ENCODE peak calls at places on chromosomes 16 and 17, in eight cellular contexts. L, I, U, J, E, F, M and V are unnamed samples.

GRCh38 chr17:78409191-78409621 is 30.8 kb downstream of the PGS1 start:
- DNase-seq in I (no peak), M (no peak), E (no peak), J (no peak), F (no peak), U (no peak), L (peak; percentile 53), V (no peak)

GRCh38 chr17:80833952-80834895 is 157.4 kb upstream of the CHMP6 start:
- DNase-seq in U (peak; percentile 81), I (peak; percentile 76), J (no peak), L (no peak), E (no peak), F (peak; percentile 53), M (no peak), V (no peak)

GRCh38 chr16:11061629-11062270 is 117.4 kb downstream of the CLEC16A start:
- DNase-seq in M (no peak), J (no peak), U (no peak), E (no peak), F (no peak), I (no peak), L (no peak), V (no peak)

GRCh38 chr17:8955021-8955420 is 10.5 kb downstream of the PIK3R5 start:
- DNase-seq in U (no peak), E (no peak), I (no peak), L (no peak), M (no peak), F (no peak), J (no peak), V (no peak)

GRCh38 chr17:48307814-48308411 is 122.1 kb downstream of the SKAP1 start:
- DNase-seq in I (peak; percentile 70), E (peak; percentile 43), J (peak; percentile 37), L (peak; percentile 78), F (peak; percentile 74), M (peak; percentile 43), U (peak; percentile 68), V (peak; percentile 41)

GRCh38 chr16:70658921-70659320 is 12.6 kb downstream of the IL34 start:
- DNase-seq in F (no peak), M (no peak), L (no peak), J (no peak), E (no peak), I (no peak), U (no peak), V (no peak)

GRCh38 chr16:4015275-4015990 is 100.8 kb downstream of the ADCY9 start:
- DNase-seq in M (no peak), L (peak; percentile 76), I (no peak), J (no peak), E (no peak), F (no peak), U (no peak), V (no peak)

GRCh38 chr16:10878644-10879498 is 1.9 kb downstream of the CIITA start:
- DNase-seq in J (no peak), M (no peak), L (no peak), E (peak; percentile 67), U (peak; percentile 32), F (peak; percentile 12), I (peak; percentile 32), V (peak; percentile 75)

GRCh38 chr17:52546990-52547389 is 388.5 kb upstream of the CA10 start:
- DNase-seq in L (no peak), U (no peak), M (no peak), E (no peak), F (no peak), J (no peak), I (no peak), V (no peak)

GRCh38 chr17:13562271-13562800 is 39.4 kb downstream of the HS3ST3A1 start:
- DNase-seq in I (no peak), J (peak; percentile 93), E (no peak), M (no peak), U (no peak), F (peak; percentile 91), L (peak; percentile 64), V (no peak)

GRCh38 chr16:86898386-86898785 is 320.0 kb downstream of the FOXL1 start:
- DNase-seq in U (no peak), M (no peak), I (no peak), F (no peak), L (no peak), E (no peak), J (no peak), V (no peak)

GRCh38 chr17:74276561-74277009 is 2.6 kb downstream of the DNAI2 start:
- DNase-seq in E (no peak), F (peak; percentile 52), U (peak; percentile 79), J (no peak), I (peak; percentile 79), L (no peak), M (no peak), V (no peak)

GRCh38 chr17:40445769-40446468 is 2.7 kb downstream of the IGFBP4 start:
- DNase-seq in F (peak; percentile 39), I (peak; percentile 50), U (peak; percentile 47), E (no peak), M (no peak), L (peak; percentile 60), J (no peak), V (no peak)

GRCh38 chr17:83160443-83161297 is 81.3 kb downstream of the METRNL start:
- DNase-seq in L (no peak), M (no peak), U (no peak), I (no peak), F (no peak), J (no peak), E (no peak), V (no peak)

GRCh38 chr16:79097090-79097489 is 503.4 kb downstream of the MAF start:
- DNase-seq in E (no peak), L (no peak), U (no peak), J (no peak), F (no peak), M (no peak), I (no peak), V (no peak)
- TF ChIP-seq CTCF in E (no peak), L (no peak), U (no peak), J (no peak), F (no peak), M (no peak), I (no peak), V (no peak)

DNA sequence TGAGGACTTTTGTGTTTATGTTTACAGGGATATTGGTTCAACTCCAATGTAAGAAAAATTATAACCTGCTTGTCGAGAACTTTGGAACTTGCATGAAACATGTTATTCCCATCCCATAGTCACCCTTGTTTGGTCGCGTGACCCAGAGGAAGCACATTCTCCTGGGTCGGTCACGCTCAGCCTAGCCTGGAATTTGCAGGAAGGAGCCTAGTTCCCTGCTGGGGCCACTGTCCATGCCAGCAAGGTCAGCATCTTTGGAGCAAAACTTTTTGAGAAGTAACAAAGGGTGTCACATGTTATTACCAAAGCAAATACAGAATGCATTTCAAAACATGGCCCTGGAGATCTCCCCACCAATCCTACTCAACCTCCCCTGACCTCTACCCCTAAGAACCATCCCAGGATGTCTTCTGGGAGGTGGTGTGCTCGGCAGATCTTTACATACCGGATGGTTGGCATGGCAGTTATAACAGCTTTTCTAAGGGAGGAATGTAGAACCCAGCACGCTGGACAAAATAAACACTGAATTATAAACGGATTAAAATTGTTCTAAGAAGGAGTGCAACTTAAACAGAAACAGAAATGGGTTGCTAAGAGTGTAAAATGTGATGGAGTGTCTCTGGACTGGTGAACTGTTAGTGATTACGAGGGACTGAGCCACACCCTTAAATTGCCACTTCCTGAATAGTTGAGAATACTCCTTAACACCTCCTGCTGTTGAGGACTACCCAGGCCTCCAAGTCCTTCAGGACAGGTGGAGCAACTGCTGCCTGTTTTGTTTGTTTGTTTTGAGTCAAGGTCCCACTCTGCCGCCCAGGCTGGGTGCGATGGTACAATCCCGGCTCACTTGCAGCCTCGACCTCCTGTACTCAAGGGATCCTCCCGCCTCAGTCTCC is 26.0 kb upstream of the IRF8 start:
- DNase-seq in M (no peak), I (no peak), E (no peak), F (no peak), J (no peak), L (no peak), U (no peak), V (no peak)
- TF ChIP-seq CTCF in M (no peak), I (no peak), E (no peak), F (no peak), J (no peak), L (no peak), U (no peak), V (no peak)

DNA sequence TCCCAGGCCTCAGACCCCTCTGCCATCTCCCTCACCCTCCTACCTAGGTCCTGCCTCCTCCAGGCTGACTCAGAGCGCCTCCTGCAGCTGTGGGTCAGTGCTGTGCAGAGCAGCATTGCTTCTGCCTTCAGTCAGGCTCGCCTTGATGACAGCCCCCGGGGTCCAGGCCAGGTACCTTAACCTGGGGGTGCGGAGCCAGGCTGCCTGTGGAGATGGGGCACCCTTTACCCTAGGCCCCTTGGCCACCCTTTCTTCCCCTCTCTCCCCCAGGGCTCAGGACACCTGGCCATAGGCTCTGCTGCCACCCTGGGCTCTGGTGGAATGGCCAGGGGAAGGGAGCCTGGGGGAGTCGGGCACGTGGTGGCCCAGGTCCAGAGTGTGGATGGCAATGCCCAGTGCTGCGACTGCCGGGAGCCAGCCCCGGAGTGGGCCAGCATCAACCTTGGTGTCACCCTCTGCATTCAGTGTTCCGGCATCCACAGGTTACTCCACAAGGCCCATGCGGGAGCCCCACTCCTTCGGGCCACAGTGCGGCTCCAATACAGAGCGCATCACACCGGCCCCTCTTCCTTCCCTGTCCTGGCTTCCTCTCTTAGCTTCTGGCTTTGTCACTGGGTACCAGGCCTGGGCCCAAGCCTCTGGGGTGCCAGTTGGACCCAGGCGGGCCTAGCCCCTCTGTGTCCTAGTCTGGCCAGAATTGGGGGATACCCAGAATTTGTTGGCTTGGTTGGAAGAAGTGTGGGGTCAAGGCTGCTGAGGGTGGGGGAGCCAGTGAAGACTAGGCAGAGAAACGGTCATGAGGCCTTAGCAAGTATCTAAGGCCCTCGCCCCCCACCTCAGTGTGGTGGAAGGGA is 5.0 kb upstream of the KCTD11 start:
- DNase-seq in L (no peak), J (no peak), I (no peak), F (no peak), E (no peak), M (no peak), U (no peak), V (no peak)
- TF ChIP-seq CTCF in L (no peak), J (no peak), I (no peak), F (no peak), E (no peak), M (no peak), U (no peak), V (no peak)

DNA sequence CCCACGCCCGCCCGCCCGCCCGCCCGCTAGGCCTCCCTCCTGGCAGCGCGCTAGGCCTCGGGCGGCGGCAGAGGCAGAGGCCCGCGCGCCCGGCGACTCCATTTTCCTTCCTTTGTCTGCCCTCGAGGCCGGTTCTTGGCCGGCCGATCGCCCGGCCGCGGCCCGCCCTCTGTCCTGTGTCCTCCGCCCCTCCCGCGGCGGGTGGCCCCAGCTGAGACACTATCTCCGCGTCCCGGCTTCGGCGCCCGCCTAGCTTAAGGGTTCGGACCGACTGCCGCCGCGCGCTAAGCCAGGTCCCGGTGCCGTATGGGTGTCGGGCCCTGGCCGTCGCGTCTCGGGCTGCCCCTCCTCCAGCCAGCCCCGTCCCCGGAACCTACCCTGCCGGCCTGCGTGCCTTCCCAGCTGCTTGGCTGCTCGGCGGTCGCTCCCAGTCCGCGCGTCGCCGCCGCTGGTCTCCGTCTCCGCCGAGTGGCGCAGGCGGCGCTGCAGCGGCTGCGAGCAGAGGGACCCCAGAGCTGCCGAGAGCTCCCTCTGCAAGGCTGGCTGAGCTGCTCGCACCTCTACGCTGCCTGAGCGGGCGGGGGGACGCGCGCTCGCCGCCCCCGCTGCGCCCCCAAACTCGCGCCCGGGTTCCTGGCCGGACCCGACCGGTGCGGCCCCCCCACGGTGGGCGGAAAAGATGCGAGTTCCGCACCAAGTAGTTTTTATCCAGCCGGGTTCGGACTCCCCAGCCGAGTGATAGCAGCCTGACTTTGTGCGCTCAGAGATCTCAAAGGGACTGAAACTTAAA is 787 bp downstream of the CTCF start:
- DNase-seq in L (peak; percentile 57), M (peak; percentile 69), J (no peak), U (peak; percentile 64), I (peak; percentile 59), F (peak; percentile 45), E (peak; percentile 64), V (no peak)
- TF ChIP-seq CTCF in L (peak; percentile 9), M (no peak), J (no peak), U (peak; percentile 14), I (no peak), F (no peak), E (peak; percentile 31), V (peak; percentile 37)

GRCh38 chr17:3946711-3947235 is 17.5 kb downstream of the ATP2A3 start:
- DNase-seq in I (no peak), M (no peak), F (no peak), U (no peak), L (no peak), J (no peak), E (no peak), V (no peak)
- TF ChIP-seq CTCF in I (no peak), M (no peak), F (no peak), U (no peak), L (no peak), J (no peak), E (no peak), V (no peak)